ENCODE peak calls at places on chromosomes 5 and 9, in seven cellular contexts. R is chondrocyte; F is stimulated activated CD4-positive, alpha-beta T cell treated with anti-CD3 and anti-CD28 coated beads, Interleukin-15, amount 100 ng/mL, for 24 hours; J is GM12865; C is fibroblast of villous mesenchyme; H is A172; Z is fibroblast of the conjunctiva. A is an unnamed sample.
A peak's percentile ranks its signal among the peaks of the same experiment; 100 is the strongest.

GRCh38 chr5:180143656-180144364 is 65.2 kb downstream of the RASGEF1C start:
- DNase-seq in R (no peak), F (no peak), J (no peak), C (no peak), H (no peak), Z (no peak), A (no peak)

GRCh38 chr5:171842006-171842776 is 56.6 kb downstream of the SMIM23 start:
- DNase-seq in R (no peak), F (no peak), J (no peak), C (peak; percentile 45), H (peak; percentile 11), Z (no peak), A (no peak)

GRCh38 chr5:17444496-17444895 is 53.5 kb upstream of the TAF11L2 start:
- DNase-seq in R (no peak), F (no peak), J (no peak), C (no peak), H (no peak), Z (no peak), A (no peak)

GRCh38 chr5:29016067-29016466 is 1977.7 kb upstream of the CDH9 start:
- DNase-seq in R (no peak), F (no peak), J (no peak), C (no peak), H (peak; percentile 14), Z (no peak), A (no peak)

GRCh38 chr5:151239237-151239861 is 13.6 kb upstream of the GM2A start:
- DNase-seq in R (no peak), F (peak; percentile 76), J (peak; percentile 86), C (peak; percentile 79), H (peak; percentile 70), Z (peak; percentile 36), A (no peak)

GRCh38 chr9:104907278-104907951 is 20.5 kb downstream of the ABCA1 start:
- DNase-seq in R (no peak), F (no peak), J (no peak), C (peak; percentile 78), H (peak; percentile 84), Z (peak; percentile 44), A (no peak)

GRCh38 chr5:143887302-143887638 is 75.3 kb downstream of the HMHB1 start:
- DNase-seq in R (no peak), F (no peak), J (no peak), C (peak; percentile 30), H (peak; percentile 50), Z (peak; percentile 41), A (no peak)

GRCh38 chr5:122871669-122872068 is 26.3 kb downstream of the SNX24 start:
- DNase-seq in R (no peak), F (no peak), J (no peak), C (no peak), H (no peak), Z (no peak), A (no peak)

GRCh38 chr9:87816041-87816440 is 66.6 kb upstream of the SPATA31E1 start:
- DNase-seq in R (no peak), F (no peak), J (no peak), C (peak; percentile 39), H (no peak), Z (peak; percentile 29), A (no peak)

GRCh38 chr9:32500768-32501167 is 25.2 kb downstream of the RIGI start:
- DNase-seq in R (no peak), F (no peak), J (no peak), C (peak; percentile 42), H (peak; percentile 47), Z (no peak), A (no peak)

GRCh38 chr5:145495741-145496140 is 339.4 kb downstream of the PRELID2 start:
- DNase-seq in R (no peak), F (peak; percentile 3), J (no peak), C (peak; percentile 66), H (peak; percentile 90), Z (peak; percentile 93), A (no peak)

A was measured in GM12864.